ENCODE peak calls at places on chromosomes 2 and 18, in nine cellular contexts. N is uterus; D is IMR-90; L is stimulated activated CD4-positive, alpha-beta T cell treated with anti-CD3 and anti-CD28 coated beads, Interleukin-12 subunit alpha, Interleukin-12 subunit beta, amount 100 ng/mL, for 24 hours; Z is fibroblast of mammary gland; W is tibial artery; A is left ventricle myocardium inferior; J is NCI-H1092 treated with DMSO at 0.1 percent for 48 hours; C is hippocampal formation. O is an unnamed sample.

GRCh38 chr2:227447606-227448005 is 24.4 kb upstream of the AGFG1 start:
- DNase-seq in N (no peak), Z (peak), D (peak), A (no peak), J (no peak), C (no peak), W (no peak), L (no peak), O (no peak)

GRCh38 chr2:128413014-128413717 is 94.5 kb upstream of the HS6ST1 start:
- DNase-seq in N (no peak), W (peak), L (no peak), J (no peak), D (no peak), C (no peak), A (no peak), Z (no peak), O (no peak)

GRCh38 chr2:9378433-9379371 is 44.6 kb downstream of the ITGB1BP1 start:
- DNase-seq in A (peak), C (peak), W (peak), L (no peak), D (peak), N (peak), Z (peak), J (no peak), O (no peak)

GRCh38 chr18:62877448-62878221 is 162.3 kb downstream of the PHLPP1 start:
- DNase-seq in Z (peak), W (no peak), J (peak), A (no peak), D (peak), N (no peak), C (no peak), L (no peak), O (no peak)

GRCh38 chr2:149160701-149161217 is 122.3 kb downstream of the LYPD6B start:
- DNase-seq in N (no peak), L (no peak), A (no peak), C (no peak), Z (no peak), D (no peak), J (no peak), W (no peak), O (peak)

GRCh38 chr2:96099861-96100798 is 16.2 kb downstream of the ADRA2B start:
- DNase-seq in Z (no peak), D (no peak), W (peak), A (peak), J (no peak), C (no peak), N (peak), L (no peak), O (no peak)

GRCh38 chr2:112153179-112153490 is 14.9 kb downstream of the FBLN7 start:
- DNase-seq in J (no peak), Z (peak), W (peak), C (no peak), D (no peak), A (no peak), N (peak), L (no peak), O (no peak)

GRCh38 chr2:85418132-85419008 is at the start of gene SH2D6:
- DNase-seq in J (peak), Z (peak), A (peak), L (peak), D (peak), C (peak), N (peak), W (peak), O (peak)

GRCh38 chr2:120552800-120553471 is 182.7 kb upstream of the GLI2 start:
- DNase-seq in L (no peak), A (peak), Z (peak), D (peak), C (peak), J (no peak), W (peak), N (peak), O (no peak)

GRCh38 chr2:138356178-138356577 is 145.4 kb upstream of the SPOPL start:
- DNase-seq in N (no peak), W (no peak), A (no peak), D (peak), C (no peak), Z (peak), L (no peak), J (no peak), O (no peak)

GRCh38 chr2:156399950-156400703 is 36.1 kb upstream of the GPD2 start:
- DNase-seq in N (peak), A (peak), Z (peak), C (peak), J (peak), W (peak), L (peak), D (peak), O (peak)

GRCh38 chr2:168346725-168347477 is 99.5 kb upstream of the STK39 start:
- DNase-seq in Z (peak), W (peak), C (peak), D (peak), A (peak), N (peak), L (peak), J (peak), O (peak)

GRCh38 chr2:207792244-207792785 is 22.6 kb upstream of the FZD5 start:
- DNase-seq in W (no peak), C (no peak), A (no peak), Z (peak), J (no peak), D (peak), N (no peak), L (no peak), O (no peak)

GRCh38 chr2:239735829-239736357 is 289.2 kb downstream of the NDUFA10 start:
- DNase-seq in A (no peak), Z (no peak), J (no peak), D (no peak), C (no peak), N (no peak), W (no peak), L (no peak), O (no peak)

GRCh38 chr18:23967321-23968089 is 47.0 kb upstream of the TTC39C start:
- DNase-seq in N (no peak), Z (no peak), C (no peak), D (no peak), J (no peak), L (no peak), W (no peak), A (no peak), O (no peak)

GRCh38 chr2:55062754-55063153 is 12.5 kb upstream of the RTN4 start:
- DNase-seq in L (no peak), D (no peak), A (no peak), J (no peak), W (no peak), N (no peak), Z (no peak), C (no peak), O (no peak)

GRCh38 chr2:106827178-106827577 is 58.8 kb downstream of the ST6GAL2 start:
- DNase-seq in Z (no peak), W (no peak), C (no peak), D (no peak), L (no peak), J (no peak), A (no peak), N (no peak), O (no peak)

GRCh38 chr2:225052703-225053102 is 10.4 kb upstream of the DOCK10 start:
- DNase-seq in L (no peak), J (no peak), W (no peak), C (no peak), N (no peak), A (no peak), Z (no peak), D (peak), O (no peak)

GRCh38 chr18:12049983-12050811 is 43.4 kb upstream of the ANKRD62 start:
- DNase-seq in L (no peak), N (no peak), D (no peak), W (no peak), A (no peak), J (no peak), C (no peak), Z (no peak), O (no peak)

GRCh38 chr2:106996136-106996769 is 110.3 kb upstream of the ST6GAL2 start:
- DNase-seq in C (no peak), Z (no peak), A (no peak), N (no peak), L (no peak), J (peak), D (no peak), W (no peak), O (no peak)

GRCh38 chr2:241354668-241355658 is 1.1 kb upstream of the FARP2 start:
- DNase-seq in J (no peak), D (peak), Z (peak), L (peak), W (peak), C (no peak), N (peak), A (peak), O (peak)

GRCh38 chr2:240820607-240821428 is 799 bp upstream of the KIF1A start:
- DNase-seq in D (no peak), J (peak), Z (no peak), N (no peak), C (no peak), A (peak), L (no peak), W (no peak), O (no peak)

GRCh38 chr18:3293196-3293951 is 31.4 kb downstream of the MYL12B start:
- DNase-seq in W (no peak), C (no peak), D (no peak), L (no peak), A (no peak), Z (no peak), J (no peak), N (no peak), O (no peak)

GRCh38 chr2:132366787-132367186 is 49.8 kb upstream of the GPR39 start:
- DNase-seq in W (no peak), J (no peak), D (no peak), N (no peak), A (no peak), L (no peak), C (no peak), Z (no peak), O (no peak)

GRCh38 chr2:68031546-68032160 is 31.2 kb downstream of the C1D start:
- DNase-seq in N (no peak), D (peak), W (no peak), A (no peak), Z (peak), L (no peak), J (peak), C (peak), O (peak)

GRCh38 chr2:173282795-173283545 is 71.7 kb upstream of the CDCA7 start:
- DNase-seq in W (no peak), D (no peak), Z (no peak), N (no peak), J (no peak), L (no peak), A (no peak), C (no peak), O (no peak)

GRCh38 chr18:6013101-6013790 is 117.9 kb upstream of the TMEM200C start:
- DNase-seq in N (no peak), L (no peak), W (no peak), D (peak), A (no peak), C (peak), J (no peak), Z (peak), O (no peak)

GRCh38 chr2:159290289-159290907 is 3.9 kb upstream of the WDSUB1 start:
- DNase-seq in L (no peak), J (peak), N (no peak), Z (peak), A (no peak), D (peak), C (no peak), W (no peak), O (no peak)

GRCh38 chr2:3628800-3629199 is 29.2 kb upstream of the ALLC start:
- DNase-seq in D (no peak), N (no peak), Z (no peak), W (peak), J (peak), A (no peak), C (no peak), L (no peak), O (no peak)

GRCh38 chr2:70089220-70089945 is 2.1 kb downstream of the PCBP1 start:
- DNase-seq in W (peak), D (no peak), C (no peak), L (no peak), J (peak), A (peak), N (no peak), Z (peak), O (no peak)

GRCh38 chr2:71606244-71606643 is 152.9 kb downstream of the DYSF start:
- DNase-seq in A (no peak), L (no peak), W (no peak), C (no peak), J (no peak), D (no peak), N (no peak), Z (no peak), O (no peak)

GRCh38 chr2:45009303-45009927 is at the start of gene SIX2:
- DNase-seq in D (peak), L (no peak), N (peak), J (peak), A (peak), C (no peak), W (peak), Z (peak), O (no peak)

GRCh38 chr2:186575302-186575701 is 14.6 kb upstream of the ITGAV start:
- DNase-seq in W (peak), L (no peak), D (peak), N (no peak), C (peak), Z (peak), A (no peak), J (no peak), O (no peak)

GRCh38 chr18:24600076-24600654 is 139.7 kb downstream of the HRH4 start:
- DNase-seq in D (peak), J (peak), L (no peak), W (no peak), A (no peak), N (no peak), Z (peak), C (peak), O (peak)

GRCh38 chr2:192657364-192657763 is 462.6 kb upstream of the TMEFF2 start:
- DNase-seq in C (no peak), W (no peak), D (no peak), L (no peak), A (no peak), Z (no peak), J (no peak), N (no peak), O (no peak)

GRCh38 chr2:162011718-162012564 is 62.1 kb downstream of the DPP4 start:
- DNase-seq in L (no peak), J (no peak), A (no peak), D (no peak), W (no peak), C (no peak), N (no peak), Z (no peak), O (no peak)

O was measured in GM19239.